ENCODE peak calls at places on chromosomes 4 and X, in six cellular contexts. Z is GM06990, D is astrocyte, R is colonic mucosa, K is RWPE1, X is lower leg skin. W is an unnamed sample.
A peak's percentile ranks its signal among the peaks of the same experiment; 100 is the strongest.

GRCh38 chr4:147543039-147543438 is 62.1 kb downstream of the EDNRA start:
- DNase-seq in D (peak; percentile 54), K (no peak), X (no peak), R (no peak), Z (no peak), W (no peak)

GRCh38 chr4:81135501-81135900 is 79.5 kb downstream of the PRKG2 start:
- DNase-seq in R (no peak), X (no peak), D (peak; percentile 4), Z (no peak), K (no peak), W (no peak)

GRCh38 chrX:40544343-40545250 is 36.2 kb upstream of the ATP6AP2 start:
- DNase-seq in Z (no peak), K (no peak), X (no peak), D (no peak), R (no peak), W (no peak)

GRCh38 chr4:26819026-26819425 is 41.6 kb upstream of the STIM2 start:
- DNase-seq in K (no peak), Z (no peak), X (no peak), R (no peak), D (no peak), W (no peak)

GRCh38 chrX:13699183-13699826 is 10.4 kb downstream of the RAB9A start:
- DNase-seq in Z (peak; percentile 30), D (peak; percentile 20), X (no peak), R (peak; percentile 55), K (peak; percentile 46), W (no peak)

GRCh38 chrX:118254611-118255010 is 91.3 kb upstream of the WDR44 start:
- DNase-seq in K (peak; percentile 17), X (peak; percentile 45), R (peak; percentile 64), D (peak; percentile 18), Z (no peak), W (no peak)

GRCh38 chr4:40038972-40039371 is 17.7 kb upstream of the N4BP2 start:
- DNase-seq in K (peak; percentile 62), R (no peak), D (peak; percentile 71), Z (no peak), X (no peak), W (no peak)

GRCh38 chr4:99087887-99088484 is 602 bp downstream of the ADH5 start:
- DNase-seq in K (peak; percentile 71), D (peak; percentile 63), Z (no peak), X (peak; percentile 89), R (peak; percentile 63), W (no peak)

GRCh38 chrX:107576841-107577240 is 51.5 kb upstream of the PRPS1 start:
- DNase-seq in R (no peak), X (no peak), Z (peak; percentile 41), K (no peak), D (no peak), W (no peak)

GRCh38 chrX:118772051-118772450 is 44.6 kb downstream of the IL13RA1 start:
- DNase-seq in X (no peak), K (no peak), Z (no peak), D (no peak), R (no peak), W (no peak)

GRCh38 chr4:24770111-24770584 is 25.2 kb upstream of the SOD3 start:
- DNase-seq in K (peak; percentile 48), X (no peak), R (no peak), D (peak; percentile 98), Z (peak; percentile 49), W (peak; percentile 79)

GRCh38 chrX:31316340-31316991 is 244.6 kb upstream of the FTHL17 start:
- DNase-seq in R (no peak), X (no peak), K (no peak), Z (no peak), D (no peak), W (no peak)

GRCh38 chr4:185597532-185598188 is 62.4 kb upstream of the PDLIM3 start:
- DNase-seq in Z (peak; percentile 20), K (peak; percentile 59), R (peak; percentile 73), X (peak; percentile 64), D (peak; percentile 56), W (no peak)

GRCh38 chrX:13387656-13388421 is 68.0 kb upstream of the ATXN3L start:
- DNase-seq in R (no peak), X (no peak), D (peak; percentile 76), Z (peak; percentile 16), K (no peak), W (no peak)

GRCh38 chr4:113811329-113811728 is 49.8 kb upstream of the CAMK2D start:
- DNase-seq in Z (no peak), K (no peak), R (no peak), D (no peak), X (no peak), W (no peak)

GRCh38 chrX:19127649-19128168 is 5.4 kb upstream of the ADGRG2 start:
- DNase-seq in Z (no peak), X (no peak), K (no peak), R (no peak), D (no peak), W (no peak)

GRCh38 chrX:13167444-13168207 is 123.2 kb upstream of the FAM9C start:
- DNase-seq in Z (no peak), D (peak; percentile 48), R (no peak), X (peak; percentile 39), K (no peak), W (no peak)

GRCh38 chr4:153205028-153205648 is 895 bp downstream of the TRIM2 start:
- DNase-seq in Z (peak; percentile 22), X (no peak), R (peak; percentile 79), K (no peak), D (no peak), W (no peak)

GRCh38 chr4:180057198-180057821 is 2185.9 kb upstream of the TENM3 start:
- DNase-seq in R (no peak), K (no peak), Z (no peak), X (no peak), D (no peak), W (no peak)

GRCh38 chr4:6938237-6938636 is 28.6 kb downstream of the TBC1D14 start:
- DNase-seq in X (peak; percentile 55), Z (peak; percentile 50), K (no peak), D (no peak), R (no peak), W (no peak)

GRCh38 chr4:80049813-80050534 is 23.1 kb downstream of the ANTXR2 start:
- DNase-seq in X (no peak), D (no peak), K (no peak), R (no peak), Z (no peak), W (no peak)

GRCh38 chrX:14801136-14801535 is 71.7 kb downstream of the FANCB start:
- DNase-seq in K (no peak), Z (no peak), R (no peak), X (no peak), D (peak; percentile 77), W (no peak)

GRCh38 chr4:139506774-139507173 is 49.2 kb downstream of the SETD7 start:
- DNase-seq in X (no peak), Z (no peak), K (no peak), R (no peak), D (no peak), W (no peak)

GRCh38 chr4:161647757-161648156 is 516.0 kb downstream of the FSTL5 start:
- DNase-seq in D (no peak), K (no peak), X (no peak), Z (no peak), R (no peak), W (no peak)

DNA sequence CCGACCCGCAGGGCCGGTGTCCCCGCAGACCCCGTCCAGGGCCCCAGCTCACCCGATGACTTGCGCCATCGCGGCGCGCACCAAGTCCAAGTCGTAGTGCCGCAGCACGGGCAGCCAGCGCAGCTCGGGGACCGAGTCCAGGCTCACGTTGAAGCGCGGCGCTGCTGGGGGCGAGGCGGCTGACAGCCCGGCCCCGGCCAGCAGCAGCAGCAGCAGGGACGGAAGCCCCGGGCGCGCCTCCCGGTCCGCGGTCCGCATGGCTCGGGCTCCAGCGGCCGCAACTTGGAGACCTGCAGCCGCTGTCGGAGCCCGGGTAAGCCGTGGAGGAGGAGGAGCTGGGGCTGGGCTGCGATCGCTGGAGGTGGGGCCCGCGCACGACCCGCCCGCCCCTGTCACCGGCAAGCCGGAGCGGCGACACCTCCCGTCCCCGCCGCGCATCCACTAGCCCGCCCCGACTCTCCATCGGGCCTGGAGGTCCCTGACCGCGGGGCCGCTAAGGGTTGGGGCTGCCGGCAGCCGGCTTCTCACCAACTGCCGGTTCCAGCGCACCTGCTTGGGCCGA is at the start of gene NAAA:
- DNase-seq in R (peak; percentile 88), D (peak; percentile 52), Z (peak; percentile 92), X (peak; percentile 41), K (peak; percentile 68), W (peak; percentile 88)
- TF ChIP-seq CTCF in R (peak; percentile 58), D (no peak), Z (peak; percentile 59), X (no peak), K (peak; percentile 62), W (no peak)

DNA sequence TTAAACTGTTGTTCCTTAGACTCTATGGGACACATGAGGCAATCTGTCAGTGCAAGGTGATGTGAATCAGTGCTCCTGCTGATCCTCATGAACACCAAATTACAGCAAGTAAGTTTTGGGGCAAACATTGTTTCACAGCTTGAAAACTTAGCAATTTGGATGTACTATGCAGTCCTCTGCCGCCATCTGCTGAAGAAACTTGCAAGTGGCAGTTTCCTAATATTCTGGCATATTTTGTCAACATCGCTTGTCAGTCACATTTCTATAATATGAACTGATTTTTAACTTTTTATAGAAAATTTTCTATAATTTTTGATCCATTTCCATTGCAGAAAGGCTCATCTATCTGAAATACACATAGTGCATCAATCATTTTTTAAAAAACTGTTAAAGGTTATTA is 56.3 kb downstream of the ZAR1 start:
- DNase-seq in X (no peak), K (peak; percentile 5), Z (no peak), D (peak; percentile 18), R (no peak), W (no peak)
- TF ChIP-seq CTCF in X (no peak), K (peak; percentile 67), Z (peak; percentile 58), D (peak; percentile 66), R (no peak), W (peak; percentile 83)

GRCh38 chrX:151151668-151152267 is 24.6 kb upstream of the GPR50 start:
- DNase-seq in D (peak; percentile 16), K (peak; percentile 17), R (peak; percentile 26), Z (peak; percentile 24), X (peak; percentile 16), W (no peak)

GRCh38 chrX:151155234-151155633 is 21.1 kb upstream of the GPR50 start:
- DNase-seq in X (no peak), K (no peak), D (no peak), Z (no peak), R (no peak), W (no peak)

GRCh38 chrX:151153086-151153485 is 23.3 kb upstream of the GPR50 start:
- DNase-seq in Z (no peak), K (peak; percentile 57), R (no peak), D (peak; percentile 20), X (no peak), W (no peak)
- TF ChIP-seq CTCF in Z (peak; percentile 7), K (no peak), R (no peak), D (no peak), X (no peak), W (peak; percentile 21)

DNA sequence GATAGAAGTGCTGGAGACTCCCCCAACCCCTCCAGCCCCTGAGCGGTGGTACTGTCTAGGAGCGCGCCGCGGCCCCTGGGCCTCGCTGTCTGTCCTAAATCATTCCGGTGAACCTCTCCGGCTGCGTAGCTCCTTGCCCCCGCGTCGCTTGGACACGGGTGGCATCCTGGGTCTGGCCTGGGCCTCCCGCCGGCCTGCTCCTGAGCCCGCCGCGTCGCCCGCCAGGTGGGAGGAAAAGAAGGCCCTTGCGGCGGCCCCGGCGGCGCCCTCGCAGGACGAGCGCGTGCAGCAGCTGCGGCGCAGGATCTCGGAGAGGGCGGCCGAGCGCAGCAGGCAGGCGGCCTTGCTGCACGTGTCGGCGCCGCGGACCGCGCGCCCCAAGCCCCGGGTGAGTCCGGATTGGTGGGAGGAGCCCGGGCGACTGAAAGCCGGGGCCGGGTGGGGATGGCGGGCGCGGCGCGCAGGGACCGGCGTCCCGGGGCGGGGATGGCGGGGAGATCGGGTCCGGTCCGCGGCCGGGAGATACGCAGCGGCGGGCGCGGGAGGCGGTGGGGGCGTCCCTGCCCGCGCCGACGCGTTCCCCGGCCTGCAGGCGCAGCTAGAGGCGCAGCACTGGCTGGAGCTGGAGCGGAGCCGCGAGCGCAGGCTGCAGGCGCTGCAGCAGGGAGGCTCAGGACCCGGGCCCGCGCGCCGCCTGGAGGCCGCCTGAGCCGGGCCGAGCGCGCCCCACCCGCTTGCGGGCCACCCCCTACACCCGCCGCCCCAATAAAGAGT is 6.5 kb upstream of the RNF4 start:
- DNase-seq in Z (peak; percentile 82), D (peak; percentile 69), X (no peak), K (peak; percentile 39), R (peak; percentile 55), W (no peak)
- TF ChIP-seq CTCF in Z (peak; percentile 24), D (no peak), X (no peak), K (peak; percentile 72), R (peak; percentile 30), W (peak; percentile 75)

W was measured in osteocyte.